ENCODE peak calls at places on chromosomes 13 and 19, in six cellular contexts. V is CD4-positive, CD25-positive, alpha-beta regulatory T cell; P is astrocyte; Q is H7; A is adipocyte; L is colonic mucosa. N is an unnamed sample. For H3K36me3, the result is how much of the 10 kb centered on the place peaks cover.

GRCh38 chr13:80342541-80343371 is 1.8 kb upstream of the SPRY2 start:
- DNase-seq in L (peak), V (peak), Q (peak), A (peak), P (peak), N (peak)

GRCh38 chr19:44939668-44940067 is 2.4 kb upstream of the APOC4 start:
- DNase-seq in P (no peak), V (no peak), A (no peak), Q (no peak), L (no peak), N (no peak)

GRCh38 chr13:74077847-74078246 is 56.4 kb downstream of the KLF12 start:
- DNase-seq in L (no peak), V (no peak), A (peak), P (no peak), Q (no peak), N (no peak)

GRCh38 chr19:30567535-30568232 is 195.5 kb downstream of the ZNF536 start:
- DNase-seq in V (no peak), A (peak), L (no peak), P (no peak), Q (peak), N (no peak)

GRCh38 chr19:41541990-41542584 is 33.9 kb upstream of the CEACAM21 start:
- DNase-seq in V (peak), A (peak), P (no peak), L (peak), Q (peak), N (peak)

GRCh38 chr19:28103916-28104315 is 1109.0 kb downstream of the UQCRFS1 start:
- DNase-seq in V (no peak), A (no peak), P (no peak), L (no peak), Q (peak), N (no peak)

GRCh38 chr19:46932346-46932745 is 71.5 kb downstream of the ARHGAP35 start:
- DNase-seq in P (peak), Q (no peak), V (no peak), A (peak), L (no peak), N (peak)

GRCh38 chr19:46999377-46999776 is 20.3 kb upstream of the NPAS1 start:
- DNase-seq in P (no peak), V (no peak), Q (no peak), L (no peak), A (no peak), N (no peak)

GRCh38 chr13:99768986-99769385 is 202.6 kb downstream of the ZIC5 start:
- DNase-seq in L (no peak), A (no peak), P (no peak), Q (no peak), V (no peak), N (no peak)

GRCh38 chr19:50932018-50932689 is 20.7 kb downstream of the KLK5 start:
- DNase-seq in A (no peak), L (no peak), P (no peak), V (no peak), Q (no peak), N (peak)

GRCh38 chr19:41621654-41622053 is 5.2 kb downstream of the CEACAM4 start:
- DNase-seq in L (no peak), A (no peak), V (no peak), P (no peak), Q (no peak), N (no peak)

GRCh38 chr13:100630564-100630963 is 42.0 kb upstream of the GGACT start:
- DNase-seq in P (no peak), Q (peak), L (no peak), A (no peak), V (no peak), N (no peak)

GRCh38 chr13:110365876-110366275 is 58.8 kb downstream of the COL4A2 start:
- DNase-seq in A (no peak), V (no peak), L (no peak), Q (no peak), P (no peak), N (no peak)

GRCh38 chr13:21833921-21834320 is 163.0 kb downstream of the FGF9 start:
- DNase-seq in V (no peak), A (no peak), Q (no peak), L (no peak), P (no peak), N (no peak)

GRCh38 chr19:45882652-45883585 is 3.0 kb downstream of the IRF2BP1 start:
- DNase-seq in V (peak), L (peak), Q (peak), P (peak), A (peak), N (peak)

GRCh38 chr19:4013886-4014540 is 6.5 kb downstream of the PIAS4 start:
- DNase-seq in V (no peak), L (no peak), A (no peak), P (no peak), Q (no peak), N (no peak)

GRCh38 chr19:55677572-55678028 is 2.6 kb downstream of the EPN1 start:
- DNase-seq in Q (no peak), V (no peak), L (no peak), A (no peak), P (no peak), N (no peak)
- H3K4me3 ChIP-seq in Q (no peak), V (no peak), L (peak), A (no peak), P (no peak), N (no peak)

GRCh38 chr19:1088419-1089066 is 6.6 kb downstream of the POLR2E start:
- DNase-seq in A (no peak), P (no peak), V (peak), Q (no peak), L (no peak), N (no peak)

GRCh38 chr19:1089891-1090290 is 5.3 kb downstream of the POLR2E start:
- DNase-seq in Q (no peak), A (no peak), P (no peak), V (no peak), L (no peak), N (no peak)

GRCh38 chr19:1090731-1091543 is 4.2 kb downstream of the POLR2E start:
- DNase-seq in P (no peak), Q (no peak), L (no peak), V (no peak), A (no peak), N (no peak)

GRCh38 chr19:1087813-1088418 is 7.3 kb downstream of the POLR2E start:
- DNase-seq in L (no peak), A (no peak), Q (no peak), V (peak), P (no peak), N (no peak)

GRCh38 chr19:1089126-1089771 is 5.9 kb downstream of the POLR2E start:
- DNase-seq in V (no peak), L (no peak), P (no peak), A (no peak), Q (no peak), N (no peak)
- H3K36me3 ChIP-seq in V (under half), L (under half), P (under half), A (half or more), Q (under half), N (under half)

DNA sequence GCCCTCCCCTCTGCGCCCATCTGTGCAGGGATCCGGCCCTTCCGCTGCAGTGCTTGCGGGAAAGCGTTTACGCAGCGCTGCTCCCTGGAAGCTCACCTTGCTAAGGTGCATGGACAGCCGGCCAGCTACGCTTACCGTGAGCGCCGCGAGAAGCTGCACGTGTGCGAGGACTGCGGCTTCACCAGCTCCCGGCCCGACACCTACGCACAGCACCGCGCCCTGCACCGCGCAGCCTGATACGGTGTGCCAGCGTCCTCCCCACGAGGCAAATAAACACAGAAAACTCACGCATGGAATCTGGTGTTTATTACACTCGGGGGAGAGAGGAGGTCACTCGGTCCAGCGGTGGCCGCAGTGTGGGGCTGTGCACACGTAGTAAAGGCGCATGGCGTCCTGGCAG is 1.2 kb downstream of the POLR2I start:
- DNase-seq in V (no peak), L (no peak), A (no peak), P (no peak), Q (no peak), N (no peak)
- H3K4me3 ChIP-seq in V (peak), L (peak), A (peak), P (peak), Q (peak), N (peak)

GRCh38 chr13:113455384-113455783 is 2.1 kb upstream of the ADPRHL1 start:
- DNase-seq in P (no peak), Q (peak), A (no peak), L (no peak), V (no peak), N (no peak)
- H3K36me3 ChIP-seq in P (under half), Q (under half), A (under half), L (under half), V (under half), N (under half)

GRCh38 chr19:39320948-39321831 is 527 bp upstream of the LRFN1 start:
- DNase-seq in Q (peak), A (no peak), L (no peak), P (no peak), V (no peak), N (no peak)
- H3K4me3 ChIP-seq in Q (peak), A (no peak), L (no peak), P (no peak), V (no peak), N (peak)

GRCh38 chr19:18846862-18847515 is 15.2 kb downstream of the UPF1 start:
- DNase-seq in P (peak), A (peak), L (peak), Q (peak), V (peak), N (peak)
- H3K36me3 ChIP-seq in P (under half), A (under half), L (under half), Q (under half), V (half or more), N (half or more)

DNA sequence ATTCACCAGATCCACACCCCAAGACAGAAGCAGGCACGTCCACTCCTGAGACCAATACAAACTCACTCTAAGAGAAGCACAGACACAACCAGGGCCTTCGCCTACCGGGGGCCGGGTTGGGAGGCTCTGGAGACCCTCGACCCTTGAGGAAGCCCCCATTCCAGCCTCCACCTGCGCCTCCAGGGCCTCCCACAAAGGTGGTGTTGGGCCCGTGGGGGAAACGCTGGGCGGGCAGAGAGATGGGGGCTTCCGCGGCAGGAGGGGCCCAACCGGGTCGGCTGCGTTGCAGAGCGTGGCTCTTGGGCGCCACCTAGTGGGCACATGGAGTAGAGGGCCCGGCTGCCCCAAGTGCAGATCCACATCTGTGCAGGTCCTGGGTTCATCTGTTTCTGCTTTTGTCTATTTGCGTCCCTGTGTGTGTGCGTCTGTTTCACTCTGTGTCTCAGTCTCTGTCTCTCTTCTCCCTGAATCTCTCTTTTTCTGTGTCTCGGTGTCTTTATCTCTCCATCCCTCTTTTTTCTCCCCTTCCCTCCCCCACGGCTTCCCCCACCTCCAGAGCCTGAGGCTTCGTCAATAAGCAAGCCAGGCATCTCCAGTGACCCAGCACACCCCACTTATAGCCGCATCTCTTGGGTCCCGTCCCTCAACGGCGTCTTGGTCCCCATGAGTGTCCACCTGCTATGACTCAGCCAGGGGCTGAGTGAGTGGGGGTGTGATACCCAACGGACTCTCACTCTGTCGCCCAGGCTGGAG is 10.5 kb upstream of the TINCR start:
- DNase-seq in A (peak), P (no peak), Q (peak), L (peak), V (peak), N (peak)
- H3K4me3 ChIP-seq in A (no peak), P (no peak), Q (peak), L (peak), V (no peak), N (no peak)

GRCh38 chr19:10788146-10788545 is 47.9 kb downstream of the TMED1 start:
- DNase-seq in P (no peak), V (no peak), L (no peak), A (no peak), Q (no peak), N (no peak)
- H3K36me3 ChIP-seq in P (under half), V (half or more), L (under half), A (half or more), Q (under half), N (half or more)

N was measured in MG63.